ENCODE peak calls at places on chromosome X, in four cellular contexts. Z, Q, G and R are unnamed samples.

GRCh38 chrX:120625366-120625765 is 4.5 kb downstream of the C1GALT1C1 start:
- DNase-seq in Z (no peak), Q (no peak), G (no peak), R (no peak)

GRCh38 chrX:11435568-11435967 is 142.4 kb downstream of the AMELX start:
- DNase-seq in Z (no peak), Q (no peak), G (no peak), R (no peak)

GRCh38 chrX:125710403-125711062 is 390.9 kb downstream of the TEX13C start:
- DNase-seq in Z (peak; percentile 0), Q (no peak), G (no peak), R (no peak)

GRCh38 chrX:70808942-70809940 is 99.3 kb downstream of the TEX11 start:
- DNase-seq in Z (no peak), Q (no peak), G (no peak), R (no peak)

GRCh38 chrX:41384041-41384705 is 50.2 kb downstream of the DDX3X start:
- DNase-seq in Z (no peak), Q (no peak), G (no peak), R (peak; percentile 1)

GRCh38 chrX:66654411-66654810 is 15.5 kb upstream of the EDA2R start:
- DNase-seq in Z (no peak), Q (no peak), G (no peak), R (no peak)

GRCh38 chrX:100928660-100929613 is at the start of gene XKRX:
- DNase-seq in Z (peak; percentile 18), Q (peak; percentile 49), G (peak; percentile 1), R (no peak)

GRCh38 chrX:53445977-53446376 is 11.8 kb upstream of the HSD17B10 start:
- DNase-seq in Z (no peak), Q (peak; percentile 50), G (no peak), R (no peak)

GRCh38 chrX:45143455-45143854 is 57.2 kb downstream of the DIPK2B start:
- DNase-seq in Z (no peak), Q (no peak), G (peak; percentile 0), R (peak; percentile 28)

GRCh38 chrX:79065696-79066095 is 78.8 kb upstream of the GPR174 start:
- DNase-seq in Z (no peak), Q (no peak), G (no peak), R (no peak)

GRCh38 chrX:2650865-2651264 is 40.2 kb upstream of the CD99 start:
- DNase-seq in Z (no peak), Q (no peak), G (no peak), R (no peak)

GRCh38 chrX:21883258-21883657 is 27.5 kb downstream of the YY2 start:
- DNase-seq in Z (no peak), Q (no peak), G (no peak), R (no peak)

GRCh38 chrX:68355629-68355920 is 77.7 kb downstream of the OPHN1 start:
- DNase-seq in Z (no peak), Q (no peak), G (no peak), R (no peak)

GRCh38 chrX:39705299-39705698 is 392.5 kb downstream of the BCOR start:
- DNase-seq in Z (no peak), Q (no peak), G (no peak), R (peak; percentile 38)

GRCh38 chrX:17637235-17637634 is 100.1 kb upstream of the SCML1 start:
- DNase-seq in Z (no peak), Q (no peak), G (no peak), R (no peak)

GRCh38 chrX:16023790-16024734 is 99.3 kb upstream of the GRPR start:
- DNase-seq in Z (peak; percentile 4), Q (peak; percentile 43), G (no peak), R (no peak)

GRCh38 chrX:130975947-130976346 is 72.9 kb upstream of the ENOX2 start:
- DNase-seq in Z (peak; percentile 17), Q (no peak), G (no peak), R (no peak)

GRCh38 chrX:1581132-1581531 is 10.3 kb upstream of the AKAP17A start:
- DNase-seq in Z (no peak), Q (peak; percentile 60), G (no peak), R (no peak)